ENCODE peak calls at places on chromosomes 4 and X, in five cellular contexts. J is DND-41, Z is LNCaP clone FGC, L is hepatocyte, N is ovary. R is an unnamed sample.

GRCh38 chr4:47106561-47106960 is 75.2 kb downstream of the GABRB1 start:
- DNase-seq in L (no peak), Z (no peak), N (no peak), J (no peak), R (no peak)

GRCh38 chr4:183443609-183444148 is 757 bp upstream of the CDKN2AIP start:
- DNase-seq in Z (peak), N (no peak), L (no peak), J (peak), R (no peak)

GRCh38 chr4:4595252-4595651 is 53.4 kb upstream of the STX18 start:
- DNase-seq in Z (no peak), J (no peak), L (no peak), N (no peak), R (no peak)

GRCh38 chr4:181646864-181647263 is 596.3 kb upstream of the TENM3 start:
- DNase-seq in J (no peak), L (no peak), Z (no peak), N (no peak), R (no peak)

GRCh38 chrX:34918091-34918736 is 24.4 kb upstream of the FAM47B start:
- DNase-seq in N (no peak), L (peak), Z (no peak), J (no peak), R (no peak)

GRCh38 chrX:56788717-56789122 is 59.7 kb downstream of the NBDY start:
- DNase-seq in J (peak), Z (no peak), N (peak), L (no peak), R (no peak)

GRCh38 chr4:2536193-2537010 is at the start of gene FAM193A:
- DNase-seq in J (peak), L (peak), Z (peak), N (peak), R (peak)

GRCh38 chrX:131677655-131678628 is 134.1 kb downstream of the OR13H1 start:
- DNase-seq in Z (no peak), J (peak), L (peak), N (peak), R (peak)

GRCh38 chr4:52376107-52376704 is 282.9 kb downstream of the USP46 start:
- DNase-seq in N (peak), J (peak), L (peak), Z (no peak), R (peak)

GRCh38 chr4:113502476-113502875 is 259.1 kb downstream of the CAMK2D start:
- DNase-seq in Z (no peak), L (no peak), N (no peak), J (no peak), R (no peak)

GRCh38 chr4:189124149-189124758 is 816.4 kb upstream of the FRG1 start:
- DNase-seq in J (no peak), N (no peak), Z (no peak), L (peak), R (no peak)

GRCh38 chrX:17082831-17083230 is 136.4 kb downstream of the REPS2 start:
- DNase-seq in N (no peak), L (peak), J (no peak), Z (peak), R (peak)

GRCh38 chr4:146335763-146336412 is 121.5 kb downstream of the REELD1 start:
- DNase-seq in Z (peak), J (no peak), N (no peak), L (no peak), R (no peak)

GRCh38 chrX:49073641-49074575 is at the start of gene PRAF2:
- DNase-seq in N (peak), L (peak), Z (peak), J (peak), R (peak)

GRCh38 chrX:49072712-49073095 is 1.1 kb downstream of the PRAF2 start:
- DNase-seq in Z (no peak), J (no peak), N (no peak), L (no peak), R (no peak)

GRCh38 chrX:49071877-49072711 is 1.7 kb downstream of the PRAF2 start:
- DNase-seq in L (peak), Z (no peak), J (no peak), N (peak), R (no peak)

GRCh38 chrX:49077941-49078340 is 1.7 kb downstream of the WDR45 start:
- DNase-seq in J (no peak), N (no peak), L (no peak), Z (no peak), R (no peak)

GRCh38 chrX:49075347-49075746 is 1.5 kb upstream of the PRAF2 start:
- DNase-seq in L (no peak), N (no peak), J (no peak), Z (no peak), R (no peak)
- TF ChIP-seq CTCF in L (no peak), N (no peak), J (peak), Z (no peak), R (no peak)

DNA sequence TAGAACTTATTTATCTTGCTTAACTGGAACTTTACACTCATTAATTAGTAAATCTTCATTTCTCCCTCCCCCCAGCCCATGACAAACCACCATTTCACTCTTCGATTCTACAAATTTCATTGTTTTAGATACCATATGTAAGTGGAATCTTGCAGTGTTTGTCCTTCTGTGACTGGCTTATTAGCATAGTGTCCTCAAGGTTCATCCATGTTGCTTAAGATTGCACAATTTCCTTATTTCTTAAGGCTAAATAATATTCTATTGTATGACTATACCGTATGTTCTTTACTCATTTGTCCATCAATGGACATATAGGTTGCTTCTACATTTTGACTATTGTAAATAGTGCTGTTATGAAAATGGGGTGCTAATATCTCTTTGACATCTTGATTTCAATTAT is 24.5 kb upstream of the RNF212 start:
- DNase-seq in L (no peak), Z (no peak), N (no peak), J (no peak), R (no peak)
- H3K4me3 ChIP-seq in L (no peak), Z (no peak), N (no peak), J (peak), R (peak)

GRCh38 chrX:119692241-119693031 is 532 bp downstream of the SEPTIN6 start:
- DNase-seq in L (peak), J (peak), N (peak), Z (no peak), R (peak)
- TF ChIP-seq CTCF in L (no peak), J (peak), N (no peak), Z (no peak), R (no peak)

GRCh38 chr4:7828011-7828720 is 111.5 kb downstream of the AFAP1 start:
- DNase-seq in N (peak), J (no peak), L (peak), Z (no peak), R (peak)
- H3K4me3 ChIP-seq in N (no peak), J (no peak), L (no peak), Z (no peak), R (no peak)

GRCh38 chrX:37076983-37077382 is 68.8 kb downstream of the FAM47C start:
- DNase-seq in N (no peak), L (no peak), J (no peak), Z (no peak), R (no peak)
- TF ChIP-seq CTCF in N (no peak), L (no peak), J (no peak), Z (no peak), R (no peak)

GRCh38 chr4:105145913-105146285 is 777 bp upstream of the TET2 start:
- DNase-seq in J (no peak), Z (no peak), N (no peak), L (peak), R (peak)
- H3K4me3 ChIP-seq in J (no peak), Z (peak), N (peak), L (peak), R (peak)

DNA sequence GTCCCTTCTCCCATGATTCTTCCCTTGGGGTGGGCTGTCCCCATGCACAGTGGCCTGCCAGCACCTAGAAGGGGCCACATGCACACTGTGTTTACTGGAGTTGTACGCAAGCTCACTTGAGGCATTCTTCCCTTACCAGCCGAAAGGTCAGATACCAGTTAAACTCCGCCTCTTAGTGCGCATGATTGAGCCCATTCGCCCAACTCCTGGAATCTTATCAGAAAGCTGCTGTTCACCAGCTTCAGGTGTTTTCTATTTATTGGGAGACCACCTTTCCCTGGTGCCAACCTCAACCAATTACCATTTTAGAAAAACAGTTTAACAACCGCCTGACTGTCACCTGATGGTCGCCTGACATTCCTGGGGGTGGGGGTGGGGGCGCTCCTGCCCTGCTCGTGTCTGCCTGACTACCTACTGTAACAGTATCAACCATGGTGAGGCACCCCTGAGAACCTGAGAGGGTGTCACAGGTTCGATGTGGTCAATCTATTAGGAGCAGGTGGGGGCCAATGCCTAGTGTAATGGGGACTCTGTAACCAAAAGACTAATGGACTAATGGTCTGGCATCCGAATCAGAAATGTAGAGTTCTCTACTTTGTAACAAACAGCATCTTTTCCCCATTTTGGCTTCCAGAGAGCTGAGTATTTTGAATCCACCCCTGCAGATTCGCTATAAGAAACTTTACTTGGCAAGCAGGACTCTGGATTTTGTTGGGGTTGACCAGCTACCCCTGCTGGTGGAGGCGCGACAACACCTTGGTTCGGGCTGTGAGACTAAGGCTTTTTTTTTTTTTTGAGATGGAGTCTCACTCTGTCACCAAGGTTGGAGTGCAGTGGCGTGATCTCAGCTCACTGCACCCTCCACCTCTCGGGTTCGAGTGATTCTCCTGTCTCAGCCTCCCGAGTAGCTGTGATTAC is 58.3 kb upstream of the ZNF157 start:
- DNase-seq in Z (no peak), L (peak), N (peak), J (peak), R (peak)
- TF ChIP-seq CTCF in Z (peak), L (peak), N (no peak), J (peak), R (peak)

DNA sequence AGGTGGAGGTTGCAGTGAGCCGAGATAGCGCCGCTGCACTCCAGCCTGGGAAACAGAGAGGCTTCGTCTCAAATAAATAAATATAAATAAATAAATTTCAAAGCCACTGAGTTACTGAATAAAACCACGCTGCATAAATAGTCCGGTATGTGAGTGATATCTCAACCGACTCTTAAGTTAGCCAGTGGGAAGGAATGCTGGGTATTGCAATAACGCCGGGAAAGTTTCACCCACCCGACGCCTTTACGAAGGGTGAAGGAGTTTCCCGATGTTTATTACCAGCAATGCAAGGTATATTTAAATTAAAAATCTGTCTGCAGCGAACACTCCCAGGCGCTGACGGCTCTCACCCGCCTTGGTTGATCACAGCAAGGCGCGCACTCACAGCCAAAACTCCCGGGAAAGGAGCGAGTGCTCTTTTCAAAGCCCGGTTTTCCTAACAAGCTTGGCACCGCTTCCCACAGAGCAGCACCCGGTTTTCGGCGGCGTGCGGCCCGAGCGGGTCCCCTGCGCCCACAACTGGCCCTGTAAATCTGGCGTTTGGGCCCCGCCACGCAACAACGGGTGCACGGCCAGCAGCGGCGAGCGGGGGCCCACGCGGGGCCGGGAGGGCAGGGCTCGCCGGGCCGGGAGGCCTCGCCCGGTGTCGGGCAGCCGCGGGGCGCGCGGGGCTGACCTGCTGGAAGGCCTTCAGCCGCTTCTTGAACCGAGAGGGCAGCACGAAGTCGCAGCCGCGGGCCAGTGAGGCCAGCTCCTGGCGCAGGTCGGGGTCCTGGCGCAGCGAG is 13.7 kb downstream of the PPP2R3B start:
- DNase-seq in Z (no peak), N (no peak), L (no peak), J (no peak), R (no peak)
- H3K4me3 ChIP-seq in Z (no peak), N (no peak), L (no peak), J (peak), R (no peak)

GRCh38 chrX:68807818-68808217 is 21.0 kb upstream of the EFNB1 start:
- DNase-seq in Z (no peak), J (no peak), L (peak), N (no peak), R (no peak)

GRCh38 chrX:68808686-68809357 is 20.0 kb upstream of the EFNB1 start:
- DNase-seq in N (no peak), L (no peak), J (no peak), Z (no peak), R (no peak)
- TF ChIP-seq CTCF in N (no peak), L (peak), J (no peak), Z (peak), R (no peak)